ENCODE peak calls at places on chromosomes 16 and 17, in four cellular contexts. O, L, Q and Z are unnamed samples.
A peak's percentile ranks its signal among the peaks of the same experiment; 100 is the strongest.

GRCh38 chr16:50761276-50761675 is 19.4 kb downstream of the CYLD start:
- DNase-seq in L (no peak), O (no peak), Q (no peak), Z (no peak)

GRCh38 chr17:66855204-66855603 is 20.3 kb downstream of the CACNG5 start:
- DNase-seq in O (no peak), Q (no peak), L (no peak), Z (no peak)

GRCh38 chr17:72985882-72986720 is 106.4 kb downstream of the SLC39A11 start:
- DNase-seq in Q (no peak), O (peak; percentile 28), L (peak; percentile 58), Z (peak; percentile 76)

GRCh38 chr17:65660078-65660477 is 98.6 kb upstream of the AXIN2 start:
- DNase-seq in O (no peak), Q (no peak), L (no peak), Z (no peak)

GRCh38 chr16:29720703-29721102 is 25.1 kb downstream of the C16orf54 start:
- DNase-seq in L (no peak), Q (no peak), O (no peak), Z (peak; percentile 19)

GRCh38 chr17:74528491-74529199 is 2.6 kb downstream of the CD300LB start:
- DNase-seq in L (peak; percentile 58), O (no peak), Q (peak; percentile 66), Z (no peak)

GRCh38 chr17:30236297-30236624 is 764 bp upstream of the SLC6A4 start:
- DNase-seq in L (no peak), O (no peak), Q (no peak), Z (no peak)

GRCh38 chr17:44979426-44980273 is 11.5 kb upstream of the C1QL1 start:
- DNase-seq in Q (peak; percentile 92), O (no peak), L (no peak), Z (no peak)

DNA sequence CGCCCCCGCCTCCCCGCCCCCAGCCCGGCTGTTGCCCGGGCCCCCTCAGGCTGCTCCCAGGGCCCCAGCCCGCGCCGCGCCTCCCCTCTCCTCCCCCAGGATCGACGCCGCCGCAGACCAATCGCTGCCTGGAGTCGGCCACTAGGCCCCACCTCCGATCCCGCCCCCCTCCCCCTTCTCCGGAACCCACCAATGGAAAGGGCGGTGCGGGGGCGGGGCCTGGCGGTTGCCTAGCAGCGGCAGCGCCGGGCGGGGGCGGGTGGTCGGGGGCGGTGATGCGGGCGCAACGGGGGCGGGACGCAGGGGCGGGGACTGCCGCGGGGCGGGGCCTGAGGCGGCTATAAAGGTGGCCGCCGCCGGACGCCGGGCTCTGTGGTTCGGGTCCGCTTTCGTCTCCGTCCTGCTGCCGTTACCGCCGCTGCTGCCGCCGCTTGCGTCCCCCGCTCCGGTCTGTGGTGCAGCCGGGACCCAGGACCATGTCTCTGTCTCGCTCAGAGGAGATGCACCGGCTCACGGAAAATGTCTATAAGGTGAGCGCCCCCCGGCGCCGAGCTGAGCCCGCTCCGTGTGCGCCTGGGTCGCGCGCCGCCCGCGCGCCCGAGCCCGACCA is at the start of gene BAIAP2:
- DNase-seq in O (peak; percentile 59), L (peak; percentile 96), Q (peak; percentile 98), Z (peak; percentile 91)
- TF ChIP-seq CTCF in O (no peak), L (no peak), Q (no peak), Z (no peak)

GRCh38 chr17:21033350-21033749 is 9.5 kb downstream of the USP22 start:
- DNase-seq in L (no peak), O (no peak), Q (no peak), Z (no peak)

GRCh38 chr17:21037117-21037803 is 5.6 kb downstream of the USP22 start:
- DNase-seq in Q (no peak), L (no peak), O (no peak), Z (no peak)

GRCh38 chr17:21031756-21032396 is 10.9 kb downstream of the USP22 start:
- DNase-seq in O (no peak), Q (no peak), L (no peak), Z (no peak)

GRCh38 chr17:21036361-21036881 is 6.4 kb downstream of the USP22 start:
- DNase-seq in O (no peak), Q (no peak), L (no peak), Z (no peak)

GRCh38 chr17:21034350-21035235 is 8.2 kb downstream of the USP22 start:
- DNase-seq in O (no peak), L (no peak), Q (no peak), Z (peak; percentile 47)
- H3K4me3 ChIP-seq in O (no peak overlapping the region), L (no peak overlapping the region), Q (peak overlapping the region; percentile 12), Z (peak overlapping the region; percentile 16)

GRCh38 chr16:46549477-46549876 is 71.7 kb downstream of the SHCBP1 start:
- DNase-seq in L (no peak), Q (no peak), O (no peak), Z (no peak)
- TF ChIP-seq CTCF in L (no peak), Q (no peak), O (no peak), Z (no peak)

GRCh38 chr17:49994085-49995054 is 654 bp downstream of the DLX3 start:
- DNase-seq in Q (no peak), L (no peak), O (no peak), Z (no peak)
- H3K4me3 ChIP-seq in Q (peak overlapping the region; percentile 49), L (no peak overlapping the region), O (peak overlapping the region; percentile 41), Z (peak overlapping the region; percentile 44)